ENCODE peak calls at places on chromosomes 3 and 15, in six cellular contexts. Z is A549, X is HAP-1, S is GM23338, V is hepatocyte, K is ovary. H is an unnamed sample.

GRCh38 chr3:102163039-102163817 is 271.6 kb upstream of the ZPLD1 start:
- DNase-seq in S (no peak), X (no peak), Z (peak), K (peak), V (peak), H (peak)

GRCh38 chr15:48149858-48150257 is 28.2 kb downstream of the MYEF2 start:
- DNase-seq in V (no peak), X (no peak), K (no peak), S (peak), Z (no peak), H (no peak)

GRCh38 chr3:185283374-185283935 is 29.6 kb upstream of the EHHADH start:
- DNase-seq in X (no peak), V (no peak), Z (peak), K (no peak), S (no peak), H (no peak)

GRCh38 chr3:26521261-26521660 is 101.3 kb upstream of the LRRC3B start:
- DNase-seq in V (no peak), X (no peak), Z (no peak), K (no peak), S (no peak), H (no peak)

GRCh38 chr3:155286745-155287144 is 6.7 kb downstream of the STRIT1 start:
- DNase-seq in K (no peak), X (no peak), S (no peak), Z (no peak), V (no peak), H (no peak)

GRCh38 chr3:31968927-31969418 is 12.1 kb downstream of the OSBPL10 start:
- DNase-seq in V (peak), S (no peak), K (no peak), Z (peak), X (peak), H (no peak)

GRCh38 chr3:15634671-15635661 is 33.4 kb downstream of the BTD start:
- DNase-seq in X (no peak), Z (no peak), S (no peak), V (peak), K (no peak), H (peak)

GRCh38 chr15:62068071-62068786 is 1.5 kb downstream of the C2CD4A start:
- DNase-seq in K (no peak), S (peak), Z (peak), V (peak), X (peak), H (peak)

GRCh38 chr3:128794788-128795649 is 69.0 kb downstream of the RAB7A start:
- DNase-seq in X (peak), K (peak), S (peak), Z (peak), V (peak), H (peak)

GRCh38 chr3:10115326-10116137 is at the start of gene BRK1:
- DNase-seq in X (peak), Z (peak), V (peak), K (peak), S (peak), H (peak)

GRCh38 chr15:70584838-70585706 is 178.3 kb downstream of the UACA start:
- DNase-seq in V (peak), K (no peak), X (peak), S (peak), Z (peak), H (no peak)

GRCh38 chr3:151203053-151203420 is at the start of gene GPR171:
- DNase-seq in K (no peak), V (no peak), S (no peak), Z (no peak), X (no peak), H (no peak)

GRCh38 chr3:173970206-173970605 is 572.7 kb downstream of the NLGN1 start:
- DNase-seq in S (no peak), K (no peak), Z (no peak), V (peak), X (peak), H (no peak)

GRCh38 chr15:44009056-44009455 is 182.3 kb downstream of the WDR76 start:
- DNase-seq in X (no peak), K (no peak), V (peak), Z (peak), S (no peak), H (no peak)

GRCh38 chr3:119664370-119664769 is 4.0 kb upstream of the POPDC2 start:
- DNase-seq in S (no peak), V (no peak), K (no peak), X (no peak), Z (no peak), H (no peak)

GRCh38 chr3:42024578-42025387 is 62.9 kb upstream of the ULK4 start:
- DNase-seq in K (no peak), Z (no peak), V (no peak), S (peak), X (peak), H (no peak)

GRCh38 chr3:127473244-127474024 is 117.1 kb downstream of the TPRA1 start:
- DNase-seq in Z (peak), K (no peak), S (peak), V (peak), X (peak), H (no peak)

GRCh38 chr3:186109897-186110803 is 1.3 kb upstream of the ETV5 start:
- DNase-seq in V (peak), K (no peak), X (no peak), S (peak), Z (no peak), H (peak)

GRCh38 chr3:141246224-141246957 is 14.8 kb downstream of the PXYLP1 start:
- DNase-seq in K (no peak), S (no peak), Z (no peak), V (no peak), X (no peak), H (no peak)

GRCh38 chr3:173398111-173398479 is 551 bp downstream of the NLGN1 start:
- DNase-seq in X (no peak), S (peak), K (no peak), Z (no peak), V (no peak), H (no peak)

GRCh38 chr3:194572131-194572789 is 61.0 kb downstream of the TMEM44 start:
- DNase-seq in V (peak), S (no peak), X (no peak), K (peak), Z (peak), H (peak)

GRCh38 chr3:49673131-49673714 is 928 bp upstream of the APEH start:
- DNase-seq in Z (peak), X (no peak), S (peak), V (peak), K (no peak), H (no peak)

GRCh38 chr3:45367451-45367850 is 20.9 kb upstream of the LARS2 start:
- DNase-seq in X (no peak), V (peak), K (no peak), Z (peak), S (no peak), H (no peak)

GRCh38 chr3:141275032-141275422 is 43.4 kb downstream of the PXYLP1 start:
- DNase-seq in K (no peak), Z (no peak), S (no peak), V (no peak), X (no peak), H (no peak)

GRCh38 chr3:185254799-185255198 is 950 bp upstream of the EHHADH start:
- DNase-seq in Z (no peak), S (no peak), V (no peak), K (no peak), X (no peak), H (no peak)

GRCh38 chr15:91208366-91208765 is 108.3 kb downstream of the SV2B start:
- DNase-seq in V (no peak), K (no peak), X (no peak), Z (no peak), S (no peak), H (no peak)

GRCh38 chr3:79521221-79521848 is 246.5 kb downstream of the ROBO1 start:
- DNase-seq in X (peak), K (no peak), Z (peak), S (peak), V (peak), H (no peak)

GRCh38 chr3:41265823-41266273 is 66.5 kb downstream of the CTNNB1 start:
- DNase-seq in K (no peak), S (no peak), V (no peak), Z (peak), X (no peak), H (no peak)

GRCh38 chr3:120473896-120474675 is 23.3 kb upstream of the FSTL1 start:
- DNase-seq in S (no peak), K (no peak), X (no peak), V (no peak), Z (no peak), H (no peak)

GRCh38 chr15:76006136-76006778 is 6.0 kb downstream of the NRG4 start:
- DNase-seq in S (no peak), Z (no peak), K (no peak), X (no peak), V (no peak), H (no peak)

GRCh38 chr3:66702126-66702525 is 201.3 kb upstream of the LRIG1 start:
- DNase-seq in Z (no peak), X (no peak), S (no peak), K (no peak), V (no peak), H (no peak)

GRCh38 chr3:134976948-134977347 is 181.9 kb downstream of the EPHB1 start:
- DNase-seq in V (no peak), X (no peak), K (no peak), Z (no peak), S (no peak), H (no peak)

GRCh38 chr3:134978658-134979057 is 183.6 kb downstream of the EPHB1 start:
- DNase-seq in X (no peak), V (no peak), S (no peak), K (no peak), Z (no peak), H (no peak)

GRCh38 chr3:134971359-134971758 is 176.3 kb downstream of the EPHB1 start:
- DNase-seq in Z (no peak), V (no peak), S (no peak), K (no peak), X (no peak), H (no peak)

GRCh38 chr3:134974621-134975020 is 179.6 kb downstream of the EPHB1 start:
- DNase-seq in K (no peak), Z (no peak), V (no peak), X (no peak), S (no peak), H (no peak)

DNA sequence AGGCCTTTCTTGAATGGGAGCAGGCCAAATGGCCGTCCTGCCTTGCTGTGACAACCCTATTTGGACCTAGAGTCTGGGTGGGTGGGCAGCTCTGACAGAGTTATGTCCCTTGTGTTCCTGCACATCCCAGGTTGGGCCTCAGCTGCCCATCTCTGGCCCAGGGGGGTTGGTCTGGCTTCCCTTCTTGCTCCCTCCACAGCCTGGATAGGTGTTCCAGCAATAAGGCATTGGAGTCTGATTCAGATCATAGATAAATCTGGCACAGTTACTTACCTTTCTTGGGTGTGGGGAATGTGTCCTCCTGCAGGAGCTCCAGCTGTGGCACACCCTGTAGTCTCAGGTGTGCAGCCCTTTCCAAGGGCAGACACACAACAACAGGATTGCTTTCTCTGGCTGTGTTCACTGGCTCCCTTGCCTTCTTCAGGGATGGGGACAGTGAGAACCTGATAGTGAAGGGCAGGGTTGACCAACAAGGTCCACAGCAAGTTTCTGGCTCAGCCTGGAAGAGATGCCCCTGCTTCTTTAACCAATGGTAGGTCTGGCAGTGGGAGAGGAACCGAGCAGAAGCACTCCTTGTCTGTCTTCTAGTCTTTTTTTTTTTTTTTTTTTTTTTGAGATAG is 177.9 kb downstream of the EPHB1 start:
- DNase-seq in Z (no peak), S (no peak), K (no peak), V (no peak), X (no peak), H (no peak)
- H3K4me3 ChIP-seq in Z (no peak), S (no peak), K (no peak), V (no peak), X (no peak), H (no peak)

DNA sequence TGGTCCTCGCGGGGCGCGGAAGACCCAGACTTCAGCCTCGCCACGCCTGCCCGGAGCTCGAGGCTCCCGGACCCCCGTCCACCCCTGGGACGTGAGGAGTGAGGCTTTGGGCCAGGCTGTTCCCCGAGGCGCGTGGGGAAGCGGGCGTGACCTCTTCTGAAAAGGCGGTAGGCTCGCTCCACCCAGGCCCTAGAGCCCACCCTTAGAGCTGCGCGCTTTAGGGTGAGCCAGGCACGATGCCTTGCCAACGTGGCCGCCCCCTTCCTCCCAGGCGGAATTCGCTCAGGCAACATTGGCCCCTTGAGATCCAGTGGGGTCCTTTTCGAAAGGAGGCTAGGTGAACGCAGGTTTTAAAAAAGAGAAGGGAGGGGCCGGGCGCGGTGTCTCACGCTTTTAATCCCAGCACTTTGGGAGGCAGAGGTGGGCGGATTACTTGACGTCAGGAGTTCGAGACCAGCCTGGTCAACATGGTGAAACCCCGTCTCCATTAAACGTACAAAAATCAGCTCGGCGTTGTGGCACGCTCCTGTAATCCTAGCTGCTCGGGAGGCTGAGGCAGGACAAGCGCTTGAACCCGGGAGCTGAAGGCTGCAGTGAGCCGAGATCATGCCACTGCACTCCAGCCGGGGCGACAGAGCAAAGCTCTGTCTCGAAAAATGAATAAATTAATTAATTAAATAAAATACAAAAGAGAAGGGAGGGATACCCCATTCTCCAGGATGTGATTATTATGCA is 896 bp upstream of the RPP25 start:
- DNase-seq in Z (peak), V (no peak), K (no peak), S (peak), X (peak), H (peak)
- H3K4me3 ChIP-seq in Z (peak), V (peak), K (peak), S (peak), X (peak), H (peak)

GRCh38 chr3:177041021-177041729 is 156.1 kb downstream of the TBL1XR1 start:
- DNase-seq in S (no peak), K (peak), V (no peak), Z (no peak), X (no peak), H (no peak)
- H3K4me3 ChIP-seq in S (no peak), K (no peak), V (no peak), Z (no peak), X (no peak), H (no peak)

GRCh38 chr3:115100172-115100571 is 46.9 kb downstream of the ZBTB20 start:
- DNase-seq in S (peak), X (no peak), Z (peak), K (peak), V (peak), H (no peak)

GRCh38 chr3:115095236-115095635 is 51.9 kb downstream of the ZBTB20 start:
- DNase-seq in V (no peak), K (no peak), X (no peak), Z (no peak), S (no peak), H (no peak)

GRCh38 chr3:115099115-115099884 is 47.8 kb downstream of the ZBTB20 start:
- DNase-seq in S (no peak), K (no peak), X (no peak), Z (no peak), V (no peak), H (no peak)

GRCh38 chr3:115098354-115099073 is 48.6 kb downstream of the ZBTB20 start:
- DNase-seq in Z (no peak), S (no peak), K (no peak), X (no peak), V (no peak), H (no peak)

GRCh38 chr3:115100806-115101205 is 46.3 kb downstream of the ZBTB20 start:
- DNase-seq in Z (no peak), V (no peak), S (no peak), K (no peak), X (no peak), H (no peak)
- H3K4me3 ChIP-seq in Z (no peak), V (no peak), S (no peak), K (peak), X (no peak), H (peak)

DNA sequence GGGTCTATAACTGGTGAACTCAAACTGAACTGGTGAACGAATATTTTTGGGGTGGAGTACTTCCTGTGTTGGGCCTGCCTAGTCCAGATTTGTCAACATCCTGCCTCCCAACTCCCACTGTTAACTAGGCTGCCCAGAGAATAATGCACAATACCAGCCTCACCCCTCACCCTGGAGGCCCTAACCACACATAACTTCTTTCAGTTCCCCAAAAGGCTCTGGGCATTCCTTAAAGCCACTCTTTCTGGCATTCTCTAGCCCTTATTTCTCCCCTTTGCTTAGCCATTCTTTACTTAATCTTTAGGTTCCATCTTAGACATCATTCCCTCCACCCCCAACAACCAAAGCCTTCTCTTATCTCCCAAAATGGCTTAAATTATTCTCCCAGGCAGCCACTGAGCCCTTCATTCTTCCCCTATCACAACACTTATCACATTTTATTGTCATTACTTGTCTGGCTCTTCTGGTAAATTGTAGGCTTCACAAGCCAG is 9.1 kb upstream of the SEC11A start:
- DNase-seq in Z (no peak), X (no peak), V (no peak), S (no peak), K (no peak), H (no peak)
- H3K4me3 ChIP-seq in Z (no peak), X (no peak), V (no peak), S (no peak), K (no peak), H (no peak)

DNA sequence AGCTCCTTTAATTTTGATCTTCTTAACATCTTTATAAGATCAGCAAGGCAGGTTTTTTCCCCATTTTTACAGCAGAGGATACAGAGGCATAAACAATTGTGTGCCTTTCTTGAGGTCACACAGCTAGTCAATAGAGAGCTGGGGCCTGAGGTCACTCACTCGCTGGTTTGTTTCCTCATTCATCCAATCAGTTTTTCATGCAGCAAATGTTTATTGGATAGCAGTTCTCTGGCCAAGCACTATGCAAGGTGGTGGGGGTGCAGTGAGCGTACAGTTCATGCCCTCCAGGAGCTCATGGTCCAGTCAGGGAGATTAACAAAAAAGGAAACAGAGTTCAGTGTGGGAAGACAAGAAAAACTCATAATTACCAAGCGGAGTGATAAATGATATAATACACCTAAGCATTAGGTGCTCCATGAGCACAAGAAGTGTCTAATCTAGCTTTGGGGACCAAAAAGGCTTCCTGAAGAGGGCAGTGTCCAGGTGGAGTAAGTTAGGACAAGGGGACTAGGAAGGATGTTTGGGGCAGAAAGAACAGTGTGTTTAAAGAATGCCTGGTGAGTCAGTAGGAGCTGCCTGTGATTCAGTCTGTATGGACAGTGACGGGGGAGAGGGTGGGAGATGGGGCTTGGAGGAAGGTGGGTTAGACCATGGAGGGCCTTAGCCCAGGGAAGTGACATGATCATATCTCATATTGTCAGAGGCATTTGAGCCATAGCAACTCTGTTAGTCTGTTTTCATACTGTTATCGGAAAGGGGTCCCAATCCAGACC is 29.3 kb downstream of the MAP2K5 start:
- DNase-seq in Z (no peak), X (no peak), S (no peak), V (peak), K (no peak), H (no peak)
- H3K4me3 ChIP-seq in Z (no peak), X (no peak), S (no peak), V (no peak), K (no peak), H (no peak)

H was measured in psoas muscle.